ENCODE peak calls at places on chromosomes 1 and 21, in nine cellular contexts. D is left lobe of liver; M is ovary; S is aorta; B is GM19239; O is astrocyte of the hippocampus; L is activated naive CD4-positive, alpha-beta T cell; A is amygdala; C is caudate nucleus. E is an unnamed sample.

GRCh38 chr1:224579526-224579925 is 36.6 kb upstream of the CNIH3 start:
- DNase-seq in D (no peak), M (no peak), S (no peak), B (no peak), O (no peak), L (no peak), A (no peak), C (no peak), E (no peak)

GRCh38 chr1:98371767-98372166 is 289.8 kb upstream of the SNX7 start:
- DNase-seq in D (no peak), M (no peak), S (no peak), B (no peak), O (no peak), L (no peak), A (no peak), C (no peak), E (no peak)

GRCh38 chr1:30635386-30635975 is 87.9 kb downstream of the MATN1 start:
- DNase-seq in D (no peak), M (no peak), S (no peak), B (no peak), O (no peak), L (no peak), A (no peak), C (no peak), E (no peak)

GRCh38 chr1:34984435-34985062 is 598 bp downstream of the TMEM35B start:
- DNase-seq in D (no peak), M (peak), S (peak), B (no peak), O (no peak), L (no peak), A (peak), C (peak), E (no peak)

GRCh38 chr21:28663111-28663693 is 329.5 kb downstream of the LTN1 start:
- DNase-seq in D (no peak), M (no peak), S (peak), B (no peak), O (no peak), L (no peak), A (no peak), C (no peak), E (no peak)

GRCh38 chr1:26277719-26278118 is 2.2 kb upstream of the SH3BGRL3 start:
- DNase-seq in D (no peak), M (no peak), S (no peak), B (no peak), O (no peak), L (no peak), A (no peak), C (no peak), E (no peak)

GRCh38 chr1:197911857-197912696 is 5.1 kb upstream of the LHX9 start:
- DNase-seq in D (no peak), M (peak), S (no peak), B (no peak), O (peak), L (no peak), A (no peak), C (no peak), E (no peak)

GRCh38 chr1:57249511-57249910 is 174.3 kb downstream of the DAB1 start:
- DNase-seq in D (no peak), M (no peak), S (no peak), B (no peak), O (no peak), L (no peak), A (no peak), C (no peak), E (no peak)

GRCh38 chr1:45887156-45887842 is 83.9 kb downstream of the MAST2 start:
- DNase-seq in D (no peak), M (no peak), S (no peak), B (no peak), O (no peak), L (no peak), A (no peak), C (no peak), E (no peak)

GRCh38 chr1:18010408-18010807 is 97.2 kb upstream of the IGSF21 start:
- DNase-seq in D (no peak), M (no peak), S (no peak), B (no peak), O (no peak), L (no peak), A (no peak), C (no peak), E (no peak)

GRCh38 chr1:55887103-55887712 is 672.0 kb upstream of the USP24 start:
- DNase-seq in D (no peak), M (no peak), S (no peak), B (no peak), O (no peak), L (no peak), A (no peak), C (no peak), E (no peak)

GRCh38 chr1:93322349-93322748 is 23.4 kb upstream of the DR1 start:
- DNase-seq in D (no peak), M (no peak), S (no peak), B (no peak), O (no peak), L (no peak), A (no peak), C (no peak), E (no peak)

GRCh38 chr1:107477233-107477632 is 336.4 kb downstream of the NTNG1 start:
- DNase-seq in D (no peak), M (no peak), S (no peak), B (no peak), O (no peak), L (no peak), A (no peak), C (no peak), E (no peak)

GRCh38 chr21:44375281-44375651 is 21.8 kb downstream of the TRPM2 start:
- DNase-seq in D (peak), M (no peak), S (peak), B (peak), O (no peak), L (no peak), A (no peak), C (no peak), E (no peak)

GRCh38 chr21:15090390-15090789 is 25.6 kb upstream of the NRIP1 start:
- DNase-seq in D (no peak), M (no peak), S (no peak), B (no peak), O (no peak), L (no peak), A (no peak), C (no peak), E (no peak)

GRCh38 chr1:217272385-217272784 is 358.5 kb downstream of the GPATCH2 start:
- DNase-seq in D (no peak), M (no peak), S (no peak), B (no peak), O (peak), L (no peak), A (no peak), C (no peak), E (no peak)

GRCh38 chr1:187961895-187962294 is 1133.1 kb downstream of the PLA2G4A start:
- DNase-seq in D (no peak), M (no peak), S (no peak), B (no peak), O (no peak), L (no peak), A (no peak), C (no peak), E (no peak)

GRCh38 chr1:34906756-34907155 is 22.7 kb downstream of the DLGAP3 start:
- DNase-seq in D (no peak), M (no peak), S (no peak), B (no peak), O (no peak), L (no peak), A (no peak), C (no peak), E (no peak)

GRCh38 chr1:31831397-31832378 is 15.9 kb upstream of the SPOCD1 start:
- DNase-seq in D (peak), M (no peak), S (no peak), B (no peak), O (no peak), L (no peak), A (no peak), C (no peak), E (no peak)

GRCh38 chr1:39842726-39843305 is 40.5 kb downstream of the TRIT1 start:
- DNase-seq in D (no peak), M (no peak), S (no peak), B (no peak), O (no peak), L (no peak), A (peak), C (no peak), E (no peak)

GRCh38 chr1:68322837-68323687 is 90.7 kb upstream of the WLS start:
- DNase-seq in D (no peak), M (peak), S (peak), B (no peak), O (peak), L (no peak), A (no peak), C (no peak), E (no peak)

E was measured in Right ventricle myocardium inferior.